ENCODE peak calls at places on chromosomes 5 and 9, in nine cellular contexts. A is ovary, U is spleen, V is tibial nerve, C is body of pancreas, X is K562, R is heart left ventricle, E is right lobe of liver, S is HCT116. G is an unnamed sample.

GRCh38 chr5:37214550-37214949 is 34.6 kb downstream of the CPLANE1 start:
- DNase-seq in A (no peak), U (no peak), V (no peak), C (no peak), X (no peak), R (no peak), E (no peak), S (no peak), G (no peak)

GRCh38 chr5:126812199-126812570 is 35.2 kb downstream of the LMNB1 start:
- DNase-seq in A (no peak), U (no peak), V (no peak), C (no peak), X (no peak), R (no peak), E (no peak), S (no peak), G (no peak)

GRCh38 chr5:6822556-6823343 is 109.5 kb downstream of the TENT4A start:
- DNase-seq in A (no peak), U (no peak), V (no peak), C (no peak), X (no peak), R (no peak), E (no peak), S (no peak), G (no peak)

GRCh38 chr9:114238471-114238870 is 83.1 kb downstream of the COL27A1 start:
- DNase-seq in A (peak), U (no peak), V (no peak), C (no peak), X (peak), R (no peak), E (no peak), S (no peak), G (no peak)

GRCh38 chr5:58759745-58760144 is 176.9 kb downstream of the RAB3C start:
- DNase-seq in A (no peak), U (no peak), V (no peak), C (no peak), X (no peak), R (no peak), E (no peak), S (no peak), G (no peak)

GRCh38 chr9:27361401-27361953 is 64.5 kb upstream of the EQTN start:
- DNase-seq in A (no peak), U (no peak), V (no peak), C (no peak), X (no peak), R (no peak), E (no peak), S (no peak), G (no peak)

GRCh38 chr9:94581711-94582110 is 11.9 kb downstream of the FBP2 start:
- DNase-seq in A (no peak), U (no peak), V (no peak), C (no peak), X (no peak), R (no peak), E (no peak), S (no peak), G (no peak)

GRCh38 chr5:127280494-127281220 is 9.9 kb upstream of the MEGF10 start:
- DNase-seq in A (no peak), U (no peak), V (no peak), C (peak), X (no peak), R (no peak), E (no peak), S (no peak), G (no peak)

GRCh38 chr5:142597546-142598337 is 88.1 kb downstream of the FGF1 start:
- DNase-seq in A (no peak), U (no peak), V (no peak), C (no peak), X (peak), R (no peak), E (no peak), S (peak), G (no peak)

GRCh38 chr9:96874947-96875459 is 20.7 kb upstream of the ZNF782 start:
- DNase-seq in A (no peak), U (no peak), V (no peak), C (peak), X (no peak), R (no peak), E (no peak), S (peak), G (no peak)

GRCh38 chr9:27888661-27889295 is 315.5 kb upstream of the C9orf72 start:
- DNase-seq in A (no peak), U (peak), V (no peak), C (peak), X (peak), R (no peak), E (peak), S (peak), G (no peak)

GRCh38 chr9:114798793-114799427 is 6.9 kb downstream of the TNFSF15 start:
- DNase-seq in A (no peak), U (no peak), V (no peak), C (no peak), X (no peak), R (no peak), E (no peak), S (no peak), G (no peak)

GRCh38 chr5:157148734-157149615 is 6.3 kb upstream of the MED7 start:
- DNase-seq in A (peak), U (no peak), V (peak), C (peak), X (peak), R (no peak), E (no peak), S (peak), G (no peak)

GRCh38 chr5:50359187-50359586 is 81.9 kb downstream of the EMB start:
- DNase-seq in A (no peak), U (no peak), V (no peak), C (no peak), X (no peak), R (no peak), E (no peak), S (no peak), G (no peak)

GRCh38 chr5:60842859-60843692 is 993 bp downstream of the ELOVL7 start:
- DNase-seq in A (no peak), U (no peak), V (no peak), C (peak), X (peak), R (no peak), E (no peak), S (no peak), G (no peak)

GRCh38 chr5:83474986-83475385 is 3.4 kb downstream of the VCAN start:
- DNase-seq in A (no peak), U (no peak), V (no peak), C (no peak), X (no peak), R (no peak), E (no peak), S (no peak), G (no peak)

GRCh38 chr5:139138790-139139189 is 59.4 kb downstream of the SIL1 start:
- DNase-seq in A (peak), U (no peak), V (no peak), C (peak), X (no peak), R (no peak), E (no peak), S (peak), G (peak)

GRCh38 chr5:95617057-95617456 is 2.8 kb upstream of the GPR150 start:
- DNase-seq in A (no peak), U (no peak), V (no peak), C (no peak), X (no peak), R (no peak), E (no peak), S (no peak), G (no peak)
- TF ChIP-seq POLR2A in A (no peak), U (no peak), V (no peak), C (no peak), X (no peak), R (no peak), E (no peak), S (no peak), G (no peak)

DNA sequence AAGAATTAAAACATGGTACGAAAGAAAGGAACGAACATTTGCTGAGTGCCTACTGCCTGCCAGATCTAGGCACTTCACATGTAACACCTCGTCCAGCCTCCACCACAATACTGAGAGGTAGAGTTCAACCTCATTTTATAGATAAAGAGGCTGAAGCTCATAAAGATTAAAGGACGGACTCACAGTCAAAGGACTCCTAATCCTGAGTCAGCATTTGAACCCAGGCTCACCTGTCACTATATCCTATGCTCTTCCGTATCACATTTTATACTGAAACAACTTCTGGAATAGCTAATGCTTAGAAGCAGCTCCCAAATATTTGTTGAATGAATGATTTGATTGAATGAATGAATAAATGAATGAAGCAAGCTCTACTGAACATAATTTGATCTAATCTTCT is 22.5 kb downstream of the PDCD1LG2 start:
- DNase-seq in A (no peak), U (no peak), V (no peak), C (no peak), X (no peak), R (no peak), E (no peak), S (no peak), G (no peak)
- H3K4me3 ChIP-seq in A (no peak), U (no peak), V (no peak), C (no peak), X (no peak), R (no peak), E (no peak), S (no peak), G (no peak)

DNA sequence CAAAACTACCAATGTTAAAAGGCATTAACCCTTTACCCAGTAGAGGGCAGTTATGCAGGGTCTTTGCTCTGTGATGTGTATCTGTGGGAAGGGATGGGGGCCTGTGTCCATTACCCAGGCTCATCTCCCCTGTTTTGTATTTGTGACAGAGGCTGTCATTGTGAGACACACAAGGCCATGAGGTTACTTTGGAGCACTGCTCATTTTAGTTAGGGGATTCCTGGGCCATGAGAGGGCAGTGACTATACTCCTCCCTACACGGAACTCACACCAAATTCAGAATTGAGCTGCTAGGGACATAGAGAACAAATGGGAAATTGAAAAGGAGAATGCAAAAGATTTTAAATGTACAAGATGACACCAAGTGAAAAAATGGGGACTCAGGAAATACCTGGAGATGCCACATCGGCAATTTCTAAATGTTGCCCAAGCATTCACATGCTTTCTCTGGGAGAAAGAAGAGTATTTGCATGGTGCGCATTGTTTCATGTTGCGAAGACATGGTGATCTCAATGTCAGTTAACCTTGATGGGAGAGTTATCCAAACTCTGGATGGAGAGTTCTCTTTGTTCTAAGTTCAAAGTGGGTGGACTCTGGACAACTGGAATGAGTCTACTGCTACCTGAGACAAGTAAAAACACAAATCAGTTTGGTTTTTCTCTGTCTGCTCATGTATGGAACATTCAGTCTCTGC is 32.5 kb downstream of the C9orf152 start:
- DNase-seq in A (no peak), U (no peak), V (no peak), C (no peak), X (no peak), R (no peak), E (no peak), S (no peak), G (no peak)
- TF ChIP-seq CTCF in A (no peak), U (no peak), V (no peak), C (no peak), X (no peak), R (no peak), E (no peak), S (no peak), G (no peak)

GRCh38 chr5:54455413-54456157 is at the start of gene HSPB3:
- DNase-seq in A (peak), U (no peak), V (no peak), C (no peak), X (peak), R (no peak), E (no peak), S (no peak), G (peak)
- TF ChIP-seq POLR2A in A (no peak), U (no peak), V (no peak), C (no peak), X (no peak), R (peak), E (no peak), S (no peak), G (no peak)

GRCh38 chr5:35856186-35857003 is at the start of gene IL7R:
- DNase-seq in A (no peak), U (no peak), V (no peak), C (no peak), X (no peak), R (no peak), E (no peak), S (no peak), G (no peak)
- H3K4me3 ChIP-seq in A (no peak), U (peak), V (no peak), C (no peak), X (no peak), R (no peak), E (no peak), S (no peak), G (no peak)

GRCh38 chr5:131589510-131590348 is 45.3 kb downstream of the RAPGEF6 start:
- DNase-seq in A (peak), U (no peak), V (no peak), C (no peak), X (peak), R (no peak), E (no peak), S (peak), G (no peak)
- TF ChIP-seq CTCF in A (peak), U (peak), V (peak), C (peak), X (peak), R (peak), E (peak), S (peak), G (peak)

DNA sequence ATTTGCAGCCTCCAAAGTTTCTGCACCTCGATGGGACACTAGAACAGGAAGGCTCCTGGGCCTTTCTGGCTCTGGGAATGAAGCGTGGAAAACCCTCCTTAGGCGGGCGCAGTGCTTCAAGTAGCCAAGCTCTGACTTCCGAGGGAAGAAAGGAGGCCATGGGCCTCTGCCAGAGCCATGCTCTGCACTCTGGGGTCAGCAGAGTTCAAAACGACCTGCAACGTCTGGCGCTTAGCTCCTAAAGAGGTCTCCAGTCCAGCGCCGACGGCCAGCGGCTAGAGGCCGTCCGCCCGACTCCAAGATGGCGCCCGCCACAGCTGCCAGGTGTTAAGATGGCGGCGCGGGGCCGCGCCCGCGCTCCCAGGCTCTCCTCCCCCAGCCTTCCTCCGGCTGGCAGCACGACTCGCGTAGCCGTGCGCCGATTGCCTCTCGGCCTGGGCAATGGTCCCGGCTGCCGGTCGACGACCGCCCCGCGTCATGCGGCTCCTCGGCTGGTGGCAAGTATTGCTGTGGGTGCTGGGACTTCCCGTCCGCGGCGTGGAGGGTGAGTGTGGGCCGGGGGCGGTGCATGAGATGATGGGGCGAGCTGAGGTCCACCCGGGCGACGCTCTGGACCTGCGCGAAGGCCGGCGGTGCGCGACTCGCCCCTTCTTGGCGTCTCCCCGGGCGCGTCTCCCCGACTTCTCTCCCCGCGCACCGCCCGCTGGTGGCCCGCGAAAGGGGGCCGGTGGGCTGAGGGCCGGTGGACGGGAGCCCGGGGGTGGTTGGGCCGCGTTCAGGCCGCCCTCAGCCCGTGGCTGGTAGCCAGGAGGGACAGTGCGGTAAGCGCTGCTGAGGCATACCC is at the start of gene TXNDC15:
- DNase-seq in A (peak), U (peak), V (peak), C (peak), X (peak), R (peak), E (peak), S (peak), G (peak)
- TF ChIP-seq POLR2A in A (peak), U (peak), V (peak), C (peak), X (peak), R (peak), E (peak), S (peak), G (peak)

GRCh38 chr5:471750-472058 is 28.7 kb downstream of the EXOC3 start:
- DNase-seq in A (no peak), U (no peak), V (peak), C (no peak), X (no peak), R (no peak), E (no peak), S (no peak), G (no peak)

GRCh38 chr5:469752-470483 is 26.9 kb downstream of the EXOC3 start:
- DNase-seq in A (peak), U (peak), V (peak), C (peak), X (no peak), R (peak), E (peak), S (no peak), G (peak)

GRCh38 chr5:472076-472655 is 29.2 kb downstream of the EXOC3 start:
- DNase-seq in A (peak), U (peak), V (no peak), C (peak), X (peak), R (peak), E (peak), S (no peak), G (peak)

GRCh38 chr5:472656-473343 is 29.8 kb downstream of the EXOC3 start:
- DNase-seq in A (peak), U (peak), V (peak), C (peak), X (peak), R (peak), E (peak), S (peak), G (peak)

DNA sequence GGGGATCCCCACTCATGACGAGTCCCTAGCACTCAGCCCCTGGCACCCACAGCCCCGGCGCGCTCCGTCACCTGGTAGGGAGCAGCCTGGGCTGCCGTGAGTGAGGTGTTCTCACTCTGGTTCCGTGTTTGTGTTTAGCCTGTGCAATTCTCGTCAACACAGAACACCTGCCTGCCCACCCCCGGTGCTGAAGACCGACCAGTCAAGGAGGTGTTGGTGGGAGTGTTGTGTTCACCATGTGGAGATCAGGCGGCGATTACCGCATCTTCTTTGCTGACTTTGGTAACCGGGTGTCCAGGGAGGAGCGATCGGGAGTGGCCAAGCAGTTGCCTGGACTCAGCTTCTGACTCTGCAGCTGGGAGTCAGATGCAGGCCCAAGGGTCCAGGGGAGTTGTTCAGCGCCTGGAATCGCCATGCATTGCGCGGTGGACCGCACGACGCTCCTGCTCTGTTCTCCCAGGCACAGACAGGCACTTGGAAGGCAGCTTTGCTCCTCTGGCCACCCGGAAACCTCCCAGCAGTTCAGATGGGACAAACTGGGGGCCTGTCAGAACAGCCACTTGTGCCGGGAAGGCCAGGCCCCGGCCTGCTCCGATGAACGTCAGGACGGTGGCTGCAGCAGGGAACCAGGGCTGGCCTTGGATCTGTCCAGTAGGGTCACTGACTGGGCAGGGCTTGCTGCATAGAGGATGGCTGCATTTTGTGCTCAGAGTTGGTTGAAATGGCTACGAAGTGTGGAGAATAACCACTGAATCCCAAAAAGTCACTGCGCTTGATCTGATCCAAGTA is 28.2 kb downstream of the EXOC3 start:
- DNase-seq in A (peak), U (peak), V (no peak), C (peak), X (no peak), R (peak), E (peak), S (no peak), G (peak)
- H3K4me3 ChIP-seq in A (no peak), U (no peak), V (no peak), C (no peak), X (peak), R (no peak), E (no peak), S (peak), G (no peak)

GRCh38 chr5:175569701-175570100 is 88.2 kb upstream of the HRH2 start:
- DNase-seq in A (no peak), U (no peak), V (no peak), C (no peak), X (no peak), R (no peak), E (no peak), S (no peak), G (no peak)

GRCh38 chr5:175564716-175565115 is 86.4 kb downstream of the SFXN1 start:
- DNase-seq in A (no peak), U (no peak), V (no peak), C (no peak), X (no peak), R (no peak), E (no peak), S (no peak), G (no peak)

GRCh38 chr5:175572922-175573321 is 84.9 kb upstream of the HRH2 start:
- DNase-seq in A (no peak), U (no peak), V (no peak), C (no peak), X (no peak), R (no peak), E (no peak), S (no peak), G (no peak)

GRCh38 chr5:175566697-175567096 is 88.3 kb downstream of the SFXN1 start:
- DNase-seq in A (no peak), U (no peak), V (no peak), C (no peak), X (no peak), R (no peak), E (no peak), S (no peak), G (no peak)

DNA sequence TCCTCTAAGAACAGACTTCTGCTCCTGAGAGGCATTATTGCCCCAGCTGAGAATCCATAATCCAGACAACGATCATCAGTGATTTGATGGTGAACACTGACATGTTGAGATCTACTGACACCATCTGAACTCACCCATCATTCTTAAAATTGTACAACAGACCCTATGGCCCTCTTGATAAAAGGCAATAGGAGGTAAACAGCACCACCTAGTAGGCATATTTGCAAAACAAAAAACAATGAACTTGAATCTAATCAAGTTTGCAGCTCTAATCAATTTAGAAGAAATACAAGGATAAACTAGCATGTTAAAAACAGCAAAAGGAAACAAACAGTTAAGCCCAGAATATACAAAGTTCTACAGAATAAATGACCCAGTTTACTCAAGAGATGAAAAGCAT is 89.6 kb downstream of the SFXN1 start:
- DNase-seq in A (no peak), U (no peak), V (no peak), C (no peak), X (no peak), R (no peak), E (no peak), S (peak), G (no peak)
- TF ChIP-seq CTCF in A (no peak), U (no peak), V (no peak), C (no peak), X (peak), R (no peak), E (no peak), S (no peak), G (no peak)

GRCh38 chr5:167657016-167657415 is 634.4 kb upstream of the WWC1 start:
- DNase-seq in A (no peak), U (no peak), V (no peak), C (no peak), X (no peak), R (no peak), E (no peak), S (no peak), G (no peak)

GRCh38 chr5:167653645-167654106 is 637.8 kb upstream of the WWC1 start:
- DNase-seq in A (no peak), U (no peak), V (no peak), C (no peak), X (no peak), R (no peak), E (no peak), S (no peak), G (no peak)

GRCh38 chr5:167652690-167653089 is 638.8 kb upstream of the WWC1 start:
- DNase-seq in A (no peak), U (no peak), V (no peak), C (no peak), X (no peak), R (no peak), E (no peak), S (no peak), G (no peak)
- TF ChIP-seq POLR2A in A (no peak), U (no peak), V (no peak), C (no peak), X (no peak), R (no peak), E (no peak), S (no peak), G (no peak)